ENCODE peak calls at places on chromosomes 12 and 14, in nine cellular contexts. R, V, D, X, U, I, N, F and E are unnamed samples.

GRCh38 chr12:70985850-70986249 is 65.3 kb upstream of the PTPRR start:
- DNase-seq in F (no peak), D (peak), R (peak), I (no peak), U (no peak), X (no peak), V (no peak), N (peak), E (peak)

GRCh38 chr14:92760524-92760805 is 12.0 kb upstream of the LGMN start:
- DNase-seq in V (no peak), F (no peak), X (no peak), U (no peak), I (no peak), N (no peak), D (peak), R (no peak), E (no peak)

GRCh38 chr14:90574640-90575131 is 177.9 kb downstream of the CALM1 start:
- DNase-seq in U (no peak), N (peak), X (no peak), F (no peak), I (no peak), V (no peak), R (no peak), D (no peak), E (no peak)

GRCh38 chr12:112584266-112584722 is 165.5 kb downstream of the PTPN11 start:
- DNase-seq in D (no peak), R (no peak), N (no peak), U (no peak), X (no peak), I (no peak), V (no peak), F (no peak), E (no peak)

GRCh38 chr14:101620821-101621785 is 59.8 kb downstream of the DIO3 start:
- DNase-seq in F (no peak), V (no peak), U (peak), R (no peak), X (no peak), N (no peak), I (peak), D (no peak), E (no peak)

GRCh38 chr14:21768116-21768874 is 94.7 kb upstream of the OR4E1 start:
- DNase-seq in I (no peak), R (peak), U (no peak), V (no peak), N (peak), X (no peak), D (no peak), F (no peak), E (no peak)

GRCh38 chr12:109724321-109724892 is 10.8 kb downstream of the FAM222A start:
- DNase-seq in D (no peak), F (no peak), X (no peak), U (no peak), R (no peak), I (no peak), V (no peak), N (no peak), E (no peak)

GRCh38 chr14:66009104-66009503 is 477.1 kb upstream of the CCDC196 start:
- DNase-seq in X (no peak), R (peak), N (peak), V (no peak), U (no peak), F (no peak), D (peak), I (no peak), E (peak)

GRCh38 chr12:132222096-132222807 is 78.0 kb downstream of the NOC4L start:
- DNase-seq in V (no peak), R (peak), F (no peak), N (peak), I (no peak), U (peak), X (no peak), D (no peak), E (peak)

GRCh38 chr12:58413794-58414193 is 472.4 kb downstream of the ATP23 start:
- DNase-seq in N (peak), D (peak), V (no peak), U (no peak), X (no peak), R (peak), I (no peak), F (no peak), E (peak)

GRCh38 chr12:47736877-47737676 is 11.8 kb upstream of the ENDOU start:
- DNase-seq in U (peak), X (no peak), F (no peak), V (peak), I (peak), R (peak), N (peak), D (peak), E (peak)

GRCh38 chr14:75726326-75726725 is 65.3 kb downstream of the TTLL5 start:
- DNase-seq in U (no peak), X (no peak), V (no peak), D (no peak), R (no peak), F (no peak), I (no peak), N (no peak), E (no peak)

GRCh38 chr14:53325176-53325806 is 172.2 kb upstream of the DDHD1 start:
- DNase-seq in D (no peak), X (no peak), V (no peak), R (peak), N (peak), F (no peak), I (no peak), U (no peak), E (no peak)

GRCh38 chr12:64782181-64782580 is 23.0 kb upstream of the GNS start:
- DNase-seq in D (no peak), V (no peak), F (no peak), U (no peak), R (no peak), N (no peak), X (no peak), I (no peak), E (no peak)

GRCh38 chr14:92122351-92122677 is 545 bp downstream of the CPSF2 start:
- DNase-seq in D (peak), V (no peak), N (peak), R (peak), U (no peak), X (peak), I (no peak), F (no peak), E (peak)

GRCh38 chr12:119664642-119665041 is 3.3 kb upstream of the PRKAB1 start:
- DNase-seq in U (no peak), N (no peak), R (no peak), I (no peak), V (no peak), F (no peak), D (no peak), X (no peak), E (no peak)

GRCh38 chr14:102028733-102029132 is 58.1 kb downstream of the HSP90AA1 start:
- DNase-seq in X (peak), F (no peak), R (peak), V (no peak), N (no peak), U (no peak), I (no peak), D (peak), E (peak)

GRCh38 chr14:73771848-73772705 is 57.9 kb upstream of the PNMA1 start:
- DNase-seq in R (peak), I (peak), N (peak), V (no peak), X (peak), D (peak), U (peak), F (no peak), E (no peak)

GRCh38 chr12:10959777-10960176 is 20.7 kb upstream of the TAS2R14 start:
- DNase-seq in F (no peak), R (peak), U (no peak), N (peak), V (no peak), I (no peak), X (no peak), D (no peak), E (peak)

GRCh38 chr12:911191-911826 is 38.2 kb downstream of the RAD52 start:
- DNase-seq in X (no peak), I (no peak), V (no peak), F (no peak), R (no peak), D (no peak), N (peak), U (no peak), E (no peak)

GRCh38 chr12:132444957-132445883 is 44.7 kb upstream of the FBRSL1 start:
- DNase-seq in I (peak), N (no peak), V (no peak), D (no peak), X (peak), R (no peak), F (peak), U (peak), E (no peak)

GRCh38 chr14:88630565-88630964 is 67.7 kb downstream of the ZC3H14 start:
- DNase-seq in D (peak), N (peak), U (no peak), X (no peak), F (no peak), V (no peak), I (no peak), R (peak), E (peak)

GRCh38 chr12:116015525-116015924 is 262.0 kb downstream of the MED13L start:
- DNase-seq in I (no peak), U (no peak), X (no peak), F (no peak), N (peak), D (peak), V (no peak), R (peak), E (peak)
- TF ChIP-seq CTCF in I (peak), U (peak), X (peak), F (peak), N (peak), D (peak), V (no peak), R (peak), E (peak)

DNA sequence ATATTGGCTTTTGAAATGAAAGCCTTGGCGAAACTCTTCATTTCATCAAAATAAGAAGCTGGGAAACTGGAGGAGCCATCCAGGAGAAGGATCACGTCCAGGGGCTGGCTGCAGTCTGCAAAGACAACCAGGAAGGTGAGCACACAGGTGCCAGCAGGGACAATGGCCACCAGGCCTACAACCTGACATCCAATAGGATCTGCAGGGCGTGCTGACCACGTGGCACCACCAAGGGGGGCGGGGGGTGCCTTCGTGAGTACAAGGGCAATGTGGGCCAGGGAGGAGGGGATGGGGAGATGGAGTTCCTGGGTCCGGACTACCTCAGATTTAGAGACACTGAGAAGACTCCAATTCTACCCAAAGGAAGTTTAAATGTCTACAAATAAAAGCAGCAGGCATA is 71.7 kb upstream of the ANO2 start:
- DNase-seq in U (no peak), X (no peak), I (no peak), V (no peak), F (no peak), D (no peak), R (no peak), N (no peak), E (no peak)
- H3K4me3 ChIP-seq in U (no peak), X (no peak), I (no peak), V (no peak), F (no peak), D (no peak), R (no peak), N (no peak), E (no peak)

DNA sequence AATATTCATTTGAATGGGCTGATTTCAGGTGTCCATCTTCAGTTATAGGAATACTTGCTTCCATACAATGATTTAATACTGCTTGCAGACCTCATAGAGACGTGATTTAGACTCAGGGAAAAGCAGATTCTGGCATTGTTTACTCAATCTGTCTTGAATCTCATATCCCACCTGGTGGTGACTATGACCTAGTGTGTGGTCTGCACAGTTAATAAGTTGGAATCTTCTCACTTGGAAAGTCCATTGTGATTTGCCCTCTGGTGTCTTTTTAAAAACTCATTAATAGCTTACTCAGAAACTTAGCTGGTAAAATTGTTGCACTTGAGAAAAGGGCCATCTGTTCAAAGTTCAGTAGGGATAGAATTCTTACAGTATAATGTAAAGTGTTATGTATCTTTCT is 106.0 kb downstream of the PELI2 start:
- DNase-seq in N (no peak), F (no peak), U (no peak), D (no peak), R (peak), X (no peak), V (no peak), I (no peak), E (no peak)
- TF ChIP-seq CTCF in N (no peak), F (no peak), U (no peak), D (no peak), R (peak), X (no peak), V (no peak), I (no peak), E (no peak)

DNA sequence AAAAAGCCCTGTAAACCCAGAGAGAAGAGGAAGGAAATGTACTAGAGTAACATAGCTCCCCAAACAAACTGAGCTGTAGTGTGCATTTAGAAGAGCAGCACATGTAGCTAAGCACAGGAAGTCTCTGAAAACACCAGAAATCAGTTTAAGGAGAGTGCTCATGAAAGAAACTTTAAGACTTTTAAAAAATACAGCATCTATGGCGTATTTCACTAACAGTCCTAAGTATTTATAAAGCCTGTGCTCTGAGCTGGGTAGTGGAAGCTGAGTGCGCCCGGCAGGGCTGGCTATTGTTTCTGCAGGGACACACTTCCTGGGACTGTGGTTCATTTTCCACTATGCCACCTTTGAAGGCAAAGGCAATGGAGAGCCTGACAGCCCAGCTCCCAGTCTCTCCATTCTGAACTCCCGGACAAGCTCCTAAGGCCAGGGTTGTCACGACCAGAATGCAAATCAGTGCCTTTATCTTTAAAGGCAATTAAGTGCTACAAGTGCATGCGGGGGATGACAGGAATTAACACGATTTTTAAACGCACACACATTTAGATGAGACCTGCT is 45.4 kb downstream of the NIN start:
- DNase-seq in R (no peak), X (peak), F (no peak), D (no peak), V (no peak), U (no peak), N (no peak), I (no peak), E (no peak)
- H3K4me3 ChIP-seq in R (no peak), X (peak), F (no peak), D (no peak), V (no peak), U (no peak), N (no peak), I (no peak), E (no peak)

GRCh38 chr12:105237671-105238070 is 1.7 kb upstream of the APPL2 start:
- DNase-seq in V (no peak), U (no peak), F (no peak), R (no peak), D (no peak), X (no peak), N (no peak), I (no peak), E (no peak)

GRCh38 chr12:105233045-105233905 is 2.7 kb downstream of the APPL2 start:
- DNase-seq in R (peak), D (no peak), U (no peak), N (peak), I (no peak), F (no peak), V (no peak), X (no peak), E (no peak)

GRCh38 chr12:105234197-105234596 is 1.8 kb downstream of the APPL2 start:
- DNase-seq in F (no peak), N (no peak), V (no peak), R (no peak), X (no peak), U (no peak), I (no peak), D (no peak), E (no peak)

GRCh38 chr12:105235299-105235746 is 651 bp downstream of the APPL2 start:
- DNase-seq in I (no peak), X (no peak), F (no peak), D (no peak), V (no peak), R (no peak), N (no peak), U (no peak), E (no peak)

DNA sequence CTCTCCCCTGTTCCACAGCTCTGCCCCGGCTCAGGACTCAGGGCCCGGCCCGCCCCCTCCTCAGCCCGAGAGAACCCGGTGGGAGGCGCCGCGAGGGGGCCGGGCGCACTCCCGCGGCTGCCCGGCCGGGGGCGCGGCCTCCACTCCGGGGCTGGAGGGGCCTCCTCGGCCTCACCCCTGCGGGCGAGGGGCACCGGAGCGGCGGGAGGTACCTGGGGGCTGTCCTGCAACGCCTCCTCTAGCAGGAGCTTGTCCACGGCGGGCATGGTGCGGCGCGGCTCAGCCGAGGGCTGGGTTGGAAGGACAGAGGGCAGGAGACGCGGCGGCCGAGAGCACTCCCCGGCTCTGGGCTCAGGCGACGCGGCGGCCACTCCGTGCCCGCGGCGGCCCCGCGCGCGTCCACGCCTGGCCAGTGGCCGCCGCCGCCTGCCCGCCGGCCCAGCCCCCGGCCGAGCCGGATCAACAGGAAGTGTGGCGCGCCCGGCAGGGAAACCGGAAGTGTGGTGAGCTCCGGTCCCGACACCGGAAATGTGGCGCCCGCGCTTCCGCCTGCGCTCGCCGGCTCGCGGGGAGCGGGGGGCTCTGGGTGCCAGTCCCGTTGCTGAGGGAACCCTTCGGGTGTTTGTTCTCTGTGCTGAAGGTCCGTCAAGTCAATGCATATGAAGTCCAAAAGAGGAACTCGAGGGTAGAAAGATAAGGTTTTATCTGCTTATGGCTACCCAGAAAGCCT is at the start of gene APPL2:
- DNase-seq in N (peak), V (peak), D (peak), R (peak), I (peak), F (peak), X (peak), U (peak), E (peak)
- TF ChIP-seq CTCF in N (peak), V (no peak), D (no peak), R (no peak), I (peak), F (peak), X (peak), U (peak), E (no peak)

DNA sequence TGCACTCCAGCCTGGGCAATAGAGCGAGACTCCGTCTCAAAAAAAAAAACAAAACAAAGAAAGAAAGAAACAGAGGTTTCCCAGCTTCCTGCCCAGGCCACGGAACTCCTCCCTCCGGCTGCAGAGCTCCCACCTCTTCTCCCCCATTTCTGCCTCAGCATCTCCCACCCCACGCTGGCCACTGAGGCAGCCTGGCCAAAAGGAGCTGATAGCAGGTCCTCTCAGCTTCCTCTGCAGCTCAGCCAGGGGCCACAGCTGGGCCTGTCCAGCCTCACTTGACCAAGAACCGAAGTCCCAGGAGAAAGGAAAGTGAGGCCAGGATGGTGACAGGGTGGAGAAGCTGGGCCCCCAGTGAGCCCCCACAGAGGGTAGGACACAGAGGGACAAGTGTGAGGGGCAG is 33.4 kb upstream of the CD9 start:
- DNase-seq in U (no peak), I (no peak), D (no peak), N (no peak), R (no peak), F (no peak), X (no peak), V (no peak), E (no peak)
- H3K4me3 ChIP-seq in U (no peak), I (no peak), D (no peak), N (no peak), R (no peak), F (no peak), X (no peak), V (no peak), E (no peak)

DNA sequence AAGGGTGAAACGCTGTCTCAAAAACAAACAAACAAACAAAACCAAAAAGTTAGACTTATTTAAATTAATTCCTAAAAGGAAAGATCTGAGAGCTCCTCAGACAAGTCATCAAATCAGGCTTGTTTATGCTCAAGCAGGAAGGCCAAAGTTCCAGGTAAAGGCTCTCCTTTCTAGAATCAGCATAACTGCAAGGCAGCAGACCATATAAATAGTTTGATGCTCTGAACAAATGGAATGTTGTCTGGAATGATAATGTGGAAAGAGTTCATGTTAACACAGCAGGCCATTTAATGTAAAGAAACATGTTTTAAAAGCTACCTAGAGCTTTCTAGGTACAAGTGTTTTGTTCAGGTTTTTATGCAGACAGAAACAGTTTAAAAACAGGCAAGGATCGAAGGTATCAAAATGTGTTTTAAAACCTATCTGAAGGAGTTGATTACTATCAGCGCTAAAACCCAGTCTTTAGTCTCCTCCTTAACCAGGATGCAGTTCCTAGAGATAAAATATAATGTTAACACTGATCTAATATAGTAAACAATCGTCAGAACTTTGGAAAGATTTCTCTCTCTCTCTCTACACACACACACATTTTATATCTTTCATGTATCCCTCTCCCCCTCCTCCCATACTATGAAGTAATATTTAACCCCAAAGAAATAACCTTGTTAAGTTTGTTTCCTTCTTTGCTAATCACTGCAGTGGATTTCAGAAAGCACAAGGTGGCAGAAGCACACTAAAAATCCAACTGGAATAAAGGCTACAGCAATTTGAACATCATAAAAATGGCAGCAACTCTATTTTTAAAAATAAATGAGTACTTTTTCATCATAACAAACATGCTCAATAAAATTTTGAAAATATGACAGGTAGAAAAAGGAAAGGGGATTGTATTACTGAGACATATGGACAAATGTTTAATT is 135.5 kb downstream of the PAWR start:
- DNase-seq in U (no peak), N (peak), I (no peak), V (no peak), X (no peak), R (peak), D (peak), F (no peak), E (peak)
- TF ChIP-seq CTCF in U (peak), N (peak), I (peak), V (no peak), X (peak), R (peak), D (peak), F (peak), E (peak)